ENCODE peak calls at places on chromosome 20, in five cellular contexts. T is uterus; G is upper lobe of right lung; X is esophagus squamous epithelium; C is CD8-positive, alpha-beta T cell. M is an unnamed sample.
A peak's percentile ranks its signal among the peaks of the same experiment; 100 is the strongest.

GRCh38 chr20:3749689-3750639 is 17.5 kb downstream of the HSPA12B start:
- DNase-seq in T (no peak), G (no peak), X (no peak), C (no peak), M (no peak)

GRCh38 chr20:54068966-54069365 is 1.4 kb downstream of the BCAS1 start:
- DNase-seq in T (no peak), G (no peak), X (no peak), C (no peak), M (no peak)

GRCh38 chr20:46122071-46122470 is 4.0 kb downstream of the CD40 start:
- DNase-seq in T (no peak), G (no peak), X (no peak), C (no peak), M (peak; percentile 58)

GRCh38 chr20:8431538-8432434 is 299.7 kb downstream of the PLCB1 start:
- DNase-seq in T (peak; percentile 66), G (peak; percentile 62), X (no peak), C (no peak), M (no peak)

GRCh38 chr20:1422756-1423155 is 29.9 kb upstream of the FKBP1A start:
- DNase-seq in T (no peak), G (no peak), X (no peak), C (no peak), M (no peak)

GRCh38 chr20:13875265-13875811 is 90.5 kb downstream of the NDUFAF5 start:
- DNase-seq in T (no peak), G (no peak), X (no peak), C (no peak), M (no peak)

GRCh38 chr20:4717816-4718215 is 3.9 kb upstream of the PRND start:
- DNase-seq in T (no peak), G (no peak), X (no peak), C (no peak), M (no peak)

GRCh38 chr20:3166913-3167342 is 6.4 kb downstream of the LZTS3 start:
- DNase-seq in T (no peak), G (no peak), X (no peak), C (no peak), M (no peak)

GRCh38 chr20:59015812-59016711 is 3.2 kb upstream of the TUBB1 start:
- DNase-seq in T (no peak), G (no peak), X (no peak), C (no peak), M (no peak)

GRCh38 chr20:7879883-7880282 is 60.4 kb downstream of the HAO1 start:
- DNase-seq in T (no peak), G (no peak), X (no peak), C (no peak), M (no peak)

GRCh38 chr20:18138639-18139583 is 1.2 kb downstream of the KAT14 start:
- DNase-seq in T (no peak), G (no peak), X (no peak), C (no peak), M (no peak)

GRCh38 chr20:62066339-62066982 is 780 bp upstream of the TAF4 start:
- DNase-seq in T (peak; percentile 39), G (peak; percentile 81), X (no peak), C (peak; percentile 24), M (no peak)

GRCh38 chr20:6718660-6719059 is 48.8 kb upstream of the BMP2 start:
- DNase-seq in T (no peak), G (no peak), X (no peak), C (no peak), M (no peak)

GRCh38 chr20:62685781-62686555 is 22.7 kb upstream of the NTSR1 start:
- DNase-seq in T (no peak), G (peak; percentile 74), X (no peak), C (no peak), M (no peak)

GRCh38 chr20:16771204-16771603 is 23.0 kb downstream of the OTOR start:
- DNase-seq in T (no peak), G (no peak), X (no peak), C (no peak), M (no peak)

GRCh38 chr20:8082025-8082424 is 50.0 kb upstream of the PLCB1 start:
- DNase-seq in T (no peak), G (no peak), X (no peak), C (no peak), M (no peak)

GRCh38 chr20:22004946-22005345 is 299.5 kb downstream of the PAX1 start:
- DNase-seq in T (no peak), G (no peak), X (no peak), C (no peak), M (no peak)

GRCh38 chr20:47681977-47682812 is 103.1 kb downstream of the SULF2 start:
- DNase-seq in T (peak; percentile 79), G (peak; percentile 77), X (no peak), C (no peak), M (no peak)

GRCh38 chr20:48957521-48957920 is 36.0 kb downstream of the ARFGEF2 start:
- DNase-seq in T (no peak), G (no peak), X (no peak), C (no peak), M (no peak)

GRCh38 chr20:35023624-35024023 is 68.0 kb downstream of the MYH7B start:
- DNase-seq in T (no peak), G (no peak), X (no peak), C (no peak), M (no peak)

GRCh38 chr20:62040933-62041332 is 24.7 kb downstream of the TAF4 start:
- DNase-seq in T (no peak), G (no peak), X (no peak), C (no peak), M (no peak)

GRCh38 chr20:48190757-48191156 is 405.5 kb upstream of the SULF2 start:
- DNase-seq in T (no peak), G (no peak), X (no peak), C (no peak), M (no peak)

GRCh38 chr20:8156603-8157079 is 24.6 kb downstream of the PLCB1 start:
- DNase-seq in T (no peak), G (no peak), X (no peak), C (no peak), M (no peak)

GRCh38 chr20:49377326-49377725 is 99.5 kb upstream of the ZNFX1 start:
- DNase-seq in T (no peak), G (no peak), X (no peak), C (no peak), M (no peak)

GRCh38 chr20:38882600-38882999 is 43.6 kb upstream of the FAM83D start:
- DNase-seq in T (no peak), G (no peak), X (no peak), C (no peak), M (no peak)

GRCh38 chr20:38885357-38885756 is 40.9 kb upstream of the FAM83D start:
- DNase-seq in T (no peak), G (peak; percentile 25), X (no peak), C (no peak), M (no peak)

GRCh38 chr20:38881806-38882440 is 44.3 kb upstream of the FAM83D start:
- DNase-seq in T (no peak), G (peak; percentile 5), X (no peak), C (no peak), M (no peak)

GRCh38 chr20:38883981-38884733 is 42.1 kb upstream of the FAM83D start:
- DNase-seq in T (no peak), G (peak; percentile 44), X (no peak), C (no peak), M (no peak)

DNA sequence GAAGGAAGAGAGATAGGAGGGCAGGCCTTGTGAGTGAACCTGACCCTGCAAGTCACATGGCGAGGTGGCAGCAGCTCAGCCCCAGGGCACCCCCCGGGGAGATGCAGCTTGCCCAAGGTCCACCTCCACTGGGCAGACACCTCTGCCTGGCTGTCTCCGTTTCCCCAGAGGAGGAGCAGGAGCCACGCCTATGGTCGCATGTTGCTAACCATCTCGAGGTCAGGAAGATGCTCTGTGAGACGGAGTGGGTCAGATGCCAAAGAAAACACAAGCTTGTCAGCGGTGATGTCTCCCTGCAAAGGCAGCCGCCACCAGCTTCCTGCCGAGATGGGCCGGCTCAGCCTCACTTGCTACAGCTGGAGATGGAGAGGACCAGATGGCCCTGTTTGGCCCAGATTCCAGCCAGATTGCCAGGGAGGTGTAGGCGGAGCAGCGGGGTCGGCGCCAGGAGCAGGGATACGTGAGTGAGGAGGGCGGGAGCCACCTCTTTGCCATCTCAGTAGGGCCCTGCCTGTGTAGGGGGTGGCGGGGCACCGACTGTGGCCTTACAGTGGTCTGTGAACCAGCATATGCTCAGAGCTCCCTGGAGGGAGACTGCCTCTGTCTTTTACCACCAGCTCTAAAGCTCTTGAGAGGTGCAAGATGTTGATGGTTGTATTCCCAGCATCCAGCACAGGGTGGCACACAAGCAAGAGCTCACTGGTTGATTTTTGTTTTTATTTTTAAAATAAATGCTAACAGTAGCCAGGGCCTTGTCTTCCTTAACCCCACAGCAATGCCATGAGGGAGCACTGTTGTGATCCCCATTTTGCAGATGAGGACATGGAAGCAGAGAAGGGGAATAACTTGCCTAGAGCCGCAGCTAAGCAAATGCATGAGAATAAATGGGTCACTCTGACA is 42.9 kb upstream of the FAM83D start:
- DNase-seq in T (no peak), G (peak; percentile 59), X (no peak), C (no peak), M (no peak)
- H3K4me3 ChIP-seq in T (no peak overlapping the region), G (no peak overlapping the region), X (no peak overlapping the region), C (no peak overlapping the region), M (no peak overlapping the region)

GRCh38 chr20:52422574-52423463 is 231.2 kb upstream of the ZFP64 start:
- DNase-seq in T (no peak), G (no peak), X (no peak), C (no peak), M (no peak)

GRCh38 chr20:52429029-52429428 is 237.4 kb upstream of the ZFP64 start:
- DNase-seq in T (no peak), G (no peak), X (no peak), C (no peak), M (no peak)

GRCh38 chr20:52426856-52427255 is 235.3 kb upstream of the ZFP64 start:
- DNase-seq in T (no peak), G (no peak), X (no peak), C (no peak), M (no peak)

GRCh38 chr20:52427960-52428359 is 236.4 kb upstream of the ZFP64 start:
- DNase-seq in T (no peak), G (no peak), X (no peak), C (no peak), M (no peak)

GRCh38 chr20:52425253-52425652 is 233.7 kb upstream of the ZFP64 start:
- DNase-seq in T (no peak), G (no peak), X (no peak), C (no peak), M (no peak)
- TF ChIP-seq CTCF in T (no peak), G (no peak), X (no peak), C (no peak), M (no peak)

GRCh38 chr20:38159949-38160756 is 4.9 kb downstream of the TGM2 start:
- DNase-seq in T (no peak), G (no peak), X (no peak), C (no peak), M (peak; percentile 71)
- H3K27ac ChIP-seq in T (peak overlapping the region; percentile 89), G (peak overlapping the region; percentile 78), X (peak overlapping the region; percentile 85), C (no peak overlapping the region), M (peak overlapping the region; percentile 96)

GRCh38 chr20:64038579-64039292 is 2.8 kb downstream of the C20orf204 start:
- DNase-seq in T (peak; percentile 76), G (peak; percentile 89), X (no peak), C (peak; percentile 70), M (no peak)

GRCh38 chr20:64037199-64037497 is 1.2 kb downstream of the C20orf204 start:
- DNase-seq in T (no peak), G (no peak), X (no peak), C (no peak), M (no peak)

GRCh38 chr20:64036346-64037198 is 590 bp downstream of the C20orf204 start:
- DNase-seq in T (no peak), G (no peak), X (no peak), C (no peak), M (no peak)

GRCh38 chr20:64038252-64038578 is 2.2 kb downstream of the C20orf204 start:
- DNase-seq in T (no peak), G (no peak), X (no peak), C (no peak), M (no peak)

GRCh38 chr20:64037498-64038213 is 1.7 kb downstream of the C20orf204 start:
- DNase-seq in T (no peak), G (no peak), X (no peak), C (no peak), M (no peak)
- H3K4me3 ChIP-seq in T (no peak overlapping the region), G (peak overlapping the region; percentile 64), X (peak overlapping the region; percentile 42), C (peak overlapping the region; percentile 76), M (peak overlapping the region; percentile 75)